ENCODE peak calls at places on chromosomes 12 and 14, in four cellular contexts. P, W, T and I are unnamed samples. For H3K4me1 and H3K27me3, the result is how much of the 10 kb centered on the place peaks cover.

GRCh38 chr12:108668532-108668931 is 34.8 kb upstream of the SELPLG start:
- DNase-seq in P (peak), W (no peak), T (no peak), I (no peak)

GRCh38 chr14:21467620-21468019 is 9.1 kb downstream of the RAB2B start:
- DNase-seq in P (peak), W (no peak), T (no peak), I (no peak)

GRCh38 chr14:51643137-51643536 is 8.6 kb upstream of the FRMD6 start:
- DNase-seq in P (peak), W (no peak), T (no peak), I (no peak)

GRCh38 chr14:68145036-68145435 is 325.5 kb downstream of the RAD51B start:
- DNase-seq in P (no peak), W (no peak), T (no peak), I (no peak)

GRCh38 chr12:131673519-131674265 is 37.2 kb upstream of the SFSWAP start:
- DNase-seq in P (peak), W (no peak), T (no peak), I (no peak)

GRCh38 chr14:89399594-89400068 is 17.4 kb downstream of the FOXN3 start:
- DNase-seq in P (peak), W (no peak), T (peak), I (peak)

GRCh38 chr12:40834321-40834720 is 142.1 kb downstream of the CNTN1 start:
- DNase-seq in P (no peak), W (no peak), T (no peak), I (no peak)

GRCh38 chr14:99207456-99207855 is 64.5 kb downstream of the BCL11B start:
- DNase-seq in P (no peak), W (no peak), T (no peak), I (peak)

GRCh38 chr14:104794641-104795467 is 694 bp downstream of the AKT1 start:
- DNase-seq in P (peak), W (peak), T (no peak), I (peak)

GRCh38 chr12:110224379-110225304 is 56.4 kb upstream of the ATP2A2 start:
- DNase-seq in P (peak), W (no peak), T (peak), I (no peak)

GRCh38 chr12:2467447-2468195 is 327.1 kb upstream of the FKBP4 start:
- DNase-seq in P (no peak), W (no peak), T (no peak), I (no peak)

GRCh38 chr14:90995785-90996184 is 64.7 kb downstream of the RPS6KA5 start:
- DNase-seq in P (no peak), W (no peak), T (no peak), I (no peak)

GRCh38 chr12:122887817-122888212 is 8.1 kb downstream of the VPS37B start:
- DNase-seq in P (no peak), W (no peak), T (no peak), I (no peak)

GRCh38 chr12:15728118-15728598 is 61.0 kb downstream of the EPS8 start:
- DNase-seq in P (peak), W (no peak), T (no peak), I (no peak)

GRCh38 chr12:6224550-6224949 is 24.4 kb downstream of the CD9 start:
- DNase-seq in P (peak), W (no peak), T (peak), I (peak)

GRCh38 chr12:6219980-6220379 is 19.8 kb downstream of the CD9 start:
- DNase-seq in P (no peak), W (no peak), T (no peak), I (no peak)

GRCh38 chr12:6223545-6223944 is 23.3 kb downstream of the CD9 start:
- DNase-seq in P (no peak), W (no peak), T (no peak), I (no peak)

GRCh38 chr12:6221146-6221545 is 20.9 kb downstream of the CD9 start:
- DNase-seq in P (no peak), W (no peak), T (no peak), I (no peak)

DNA sequence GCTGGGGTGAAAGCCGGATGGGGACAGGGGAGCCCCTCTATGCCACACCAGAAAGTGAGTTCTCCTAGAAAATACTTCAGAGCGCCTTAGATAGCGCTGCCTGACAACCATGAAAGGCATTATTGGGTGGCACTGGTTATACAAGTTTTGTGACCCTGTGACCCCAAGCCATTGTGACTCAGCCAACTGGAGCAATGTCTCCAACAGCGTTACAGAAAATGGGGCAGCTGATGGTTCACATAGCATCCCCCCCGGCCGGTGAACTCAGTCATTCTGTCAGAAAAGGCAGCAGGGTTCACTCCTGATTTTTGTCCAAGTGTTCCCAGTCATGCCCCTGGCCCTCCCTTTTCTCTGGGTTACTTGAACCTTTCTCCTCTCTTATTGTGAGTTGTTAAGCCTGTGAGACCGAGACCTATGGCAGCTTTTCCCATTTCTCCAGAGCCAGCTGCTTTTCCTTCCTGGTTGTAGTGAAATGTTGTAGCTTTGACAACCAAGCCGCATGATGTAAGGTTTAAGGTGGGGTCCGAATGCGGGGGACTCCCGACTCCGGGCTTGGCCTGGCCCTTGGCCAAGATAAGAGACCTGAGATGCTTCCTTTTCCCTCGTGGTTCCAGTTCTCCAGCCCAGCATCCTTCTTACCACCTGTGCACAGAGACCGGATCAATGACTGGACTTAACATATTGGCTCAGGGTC is 22.0 kb downstream of the CD9 start:
- DNase-seq in P (no peak), W (no peak), T (no peak), I (no peak)
- H3K4me1 ChIP-seq in P (under half), W (under half), T (under half), I (under half)

GRCh38 chr12:97164936-97165335 is 257.9 kb downstream of the NEDD1 start:
- DNase-seq in P (no peak), W (no peak), T (no peak), I (no peak)

GRCh38 chr12:97168804-97169203 is 261.7 kb downstream of the NEDD1 start:
- DNase-seq in P (no peak), W (no peak), T (no peak), I (no peak)

GRCh38 chr12:97167598-97167997 is 260.5 kb downstream of the NEDD1 start:
- DNase-seq in P (peak), W (no peak), T (no peak), I (no peak)

GRCh38 chr12:97173672-97174385 is 266.8 kb downstream of the NEDD1 start:
- DNase-seq in P (no peak), W (no peak), T (no peak), I (no peak)

GRCh38 chr12:97169922-97170321 is 262.9 kb downstream of the NEDD1 start:
- DNase-seq in P (no peak), W (no peak), T (no peak), I (no peak)
- H3K4me3 ChIP-seq in P (no peak), W (no peak), T (no peak), I (no peak)

DNA sequence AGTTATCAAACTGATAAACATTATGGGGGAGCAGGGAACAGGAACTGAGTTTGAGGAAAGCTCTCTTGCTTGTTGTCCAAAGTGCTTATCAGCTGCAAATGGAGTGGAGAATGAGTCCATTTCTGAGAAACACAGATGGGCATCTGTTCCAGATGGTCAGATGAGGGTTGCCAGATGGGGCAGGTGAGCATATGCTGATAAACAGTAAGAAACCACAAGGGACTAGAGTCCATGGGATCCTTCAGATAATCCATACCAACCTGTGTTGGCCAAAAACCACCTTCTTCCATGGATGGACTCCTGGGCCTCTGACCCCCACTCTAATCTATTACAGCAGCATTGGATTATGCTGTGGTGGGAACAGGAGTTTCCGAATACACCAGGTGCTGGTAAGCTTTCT is 38.3 kb downstream of the GNS start:
- DNase-seq in P (no peak), W (no peak), T (no peak), I (no peak)
- H3K27me3 ChIP-seq in P (under half), W (under half), T (under half), I (under half)

GRCh38 chr12:128816643-128816920 is 7.2 kb downstream of the SLC15A4 start:
- DNase-seq in P (no peak), W (no peak), T (no peak), I (no peak)
- H3K4me1 ChIP-seq in P (half or more), W (under half), T (under half), I (under half)

GRCh38 chr12:102962986-102963385 is 5.5 kb downstream of the ASCL1 start:
- DNase-seq in P (no peak), W (no peak), T (no peak), I (no peak)

GRCh38 chr12:102962532-102962931 is 5.1 kb downstream of the ASCL1 start:
- DNase-seq in P (no peak), W (no peak), T (no peak), I (no peak)

GRCh38 chr12:102965281-102966155 is 8.0 kb downstream of the ASCL1 start:
- DNase-seq in P (no peak), W (no peak), T (no peak), I (peak)

GRCh38 chr12:102964872-102965271 is 7.4 kb downstream of the ASCL1 start:
- DNase-seq in P (no peak), W (peak), T (no peak), I (peak)

DNA sequence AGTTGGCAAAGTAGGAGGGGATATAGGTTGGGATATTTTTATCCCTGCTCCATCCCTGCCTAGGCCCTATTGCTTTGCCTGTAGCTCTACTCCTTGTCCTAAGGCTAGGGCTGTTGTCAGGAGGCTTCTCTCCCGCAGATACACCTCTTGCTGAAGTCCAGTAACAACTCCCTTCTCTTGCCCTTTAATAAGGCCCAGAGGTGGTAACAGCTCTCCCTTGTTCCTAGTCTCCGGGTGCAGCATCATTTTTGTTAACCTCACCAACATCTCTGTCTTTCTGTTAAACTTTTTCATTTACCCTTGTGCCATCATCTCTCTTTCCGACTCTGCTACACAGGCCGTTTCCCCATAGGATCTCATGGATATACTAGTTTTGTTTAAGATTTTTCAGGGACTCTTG is 6.3 kb downstream of the ASCL1 start:
- DNase-seq in P (no peak), W (no peak), T (no peak), I (no peak)
- H3K4me3 ChIP-seq in P (no peak), W (no peak), T (no peak), I (no peak)

GRCh38 chr12:49537231-49537708 is 1.6 kb upstream of the KCNH3 start:
- DNase-seq in P (peak), W (no peak), T (no peak), I (no peak)
- H3K27me3 ChIP-seq in P (under half), W (under half), T (under half), I (half or more)